ENCODE peak calls at places on chromosomes 13 and 19, in five cellular contexts. Y, I, E, P and T are unnamed samples.

GRCh38 chr13:106432636-106433035 is 102.8 kb downstream of the EFNB2 start:
- DNase-seq in E (no peak), P (no peak), Y (no peak), I (no peak), T (no peak)

GRCh38 chr13:28753208-28753892 is 34.6 kb upstream of the SLC46A3 start:
- DNase-seq in I (no peak), Y (no peak), E (peak; percentile 30), P (no peak), T (no peak)

GRCh38 chr13:113855012-113855921 is 8.6 kb downstream of the GAS6 start:
- DNase-seq in E (no peak), Y (no peak), I (no peak), P (no peak), T (no peak)

GRCh38 chr13:31038834-31039552 is 106.5 kb downstream of the TEX26 start:
- DNase-seq in P (no peak), E (peak; percentile 48), Y (no peak), I (no peak), T (peak; percentile 87)

GRCh38 chr13:30708541-30708940 is 26.8 kb upstream of the ALOX5AP start:
- DNase-seq in P (no peak), Y (no peak), E (no peak), I (no peak), T (no peak)

GRCh38 chr19:2381151-2381822 is 21.2 kb downstream of the TMPRSS9 start:
- DNase-seq in E (no peak), Y (no peak), I (no peak), P (no peak), T (no peak)

GRCh38 chr13:30091691-30092090 is 215.7 kb downstream of the KATNAL1 start:
- DNase-seq in P (no peak), Y (no peak), E (no peak), I (no peak), T (no peak)

GRCh38 chr19:45973564-45974338 is at the start of gene NOVA2:
- DNase-seq in Y (peak; percentile 56), E (no peak), P (peak; percentile 11), I (peak; percentile 25), T (peak; percentile 64)

GRCh38 chr13:72495681-72496080 is 231.7 kb downstream of the MZT1 start:
- DNase-seq in I (no peak), P (peak; percentile 88), E (no peak), Y (no peak), T (no peak)

GRCh38 chr13:74040200-74040599 is 94.0 kb downstream of the KLF12 start:
- DNase-seq in I (no peak), E (peak; percentile 24), P (peak; percentile 4), Y (no peak), T (peak; percentile 67)

GRCh38 chr13:110505594-110505993 is 55.9 kb downstream of the RAB20 start:
- DNase-seq in P (no peak), E (no peak), Y (no peak), I (no peak), T (no peak)

GRCh38 chr13:111330211-111330610 is 9.8 kb downstream of the TEX29 start:
- DNase-seq in I (no peak), E (no peak), P (no peak), Y (no peak), T (no peak)

GRCh38 chr19:31518216-31518615 is 169.0 kb upstream of the TSHZ3 start:
- DNase-seq in E (no peak), P (no peak), I (no peak), Y (no peak), T (no peak)

GRCh38 chr13:35475960-35476943 is at the start of gene MAB21L1:
- DNase-seq in I (no peak), Y (no peak), P (peak; percentile 57), E (peak; percentile 9), T (peak; percentile 33)